ENCODE peak calls at places on chromosome 7, in five cellular contexts. Q, I, T, K and H are unnamed samples.

GRCh38 chr7:12067156-12067831 is 143.8 kb upstream of the TMEM106B start:
- DNase-seq in Q (peak), I (peak), T (peak), K (peak), H (peak)

GRCh38 chr7:92584953-92585352 is 5.2 kb downstream of the FAM133B start:
- DNase-seq in Q (no peak), I (no peak), K (no peak), T (no peak), H (no peak)

GRCh38 chr7:31782411-31782991 is 95.5 kb downstream of the PPP1R17 start:
- DNase-seq in Q (no peak), K (peak), T (peak), I (peak), H (no peak)

GRCh38 chr7:23246540-23246939 is at the start of gene GPNMB:
- DNase-seq in T (no peak), Q (no peak), I (no peak), K (no peak), H (no peak)

GRCh38 chr7:67406941-67407340 is 410.3 kb downstream of the TYW1 start:
- DNase-seq in K (no peak), I (no peak), Q (no peak), T (no peak), H (no peak)

GRCh38 chr7:129514683-129515082 is 12.4 kb downstream of the SMKR1 start:
- DNase-seq in I (no peak), Q (no peak), K (no peak), T (no peak), H (no peak)

GRCh38 chr7:105015631-105015965 is 1.6 kb downstream of the KMT2E start:
- DNase-seq in Q (no peak), I (peak), T (no peak), K (peak), H (no peak)

GRCh38 chr7:44906980-44907379 is 21.6 kb upstream of the PURB start:
- DNase-seq in T (no peak), I (no peak), Q (no peak), K (no peak), H (no peak)

GRCh38 chr7:116177009-116177408 is 33.3 kb upstream of the TES start:
- DNase-seq in I (no peak), K (no peak), Q (no peak), T (no peak), H (no peak)

GRCh38 chr7:94228678-94229077 is 166.0 kb upstream of the COL1A2 start:
- DNase-seq in K (no peak), I (no peak), Q (no peak), T (no peak), H (no peak)

GRCh38 chr7:79979437-79979836 is 155.2 kb upstream of the GNAI1 start:
- DNase-seq in K (no peak), T (no peak), I (no peak), Q (no peak), H (no peak)

GRCh38 chr7:139776486-139777303 is 1.1 kb downstream of the HIPK2 start:
- DNase-seq in K (peak), T (no peak), Q (no peak), I (peak), H (no peak)

GRCh38 chr7:106356-106755 is 86.0 kb upstream of the FAM20C start:
- DNase-seq in K (no peak), Q (no peak), I (no peak), T (no peak), H (no peak)

GRCh38 chr7:31327071-31327470 is 13.5 kb downstream of the NEUROD6 start:
- DNase-seq in I (no peak), K (no peak), Q (no peak), T (no peak), H (no peak)

GRCh38 chr7:21923663-21924062 is 22.0 kb downstream of the CDCA7L start:
- DNase-seq in K (no peak), T (no peak), Q (no peak), I (no peak), H (no peak)

GRCh38 chr7:139777304-139777890 is 401 bp downstream of the HIPK2 start:
- DNase-seq in Q (peak), T (no peak), I (peak), K (peak), H (no peak)

GRCh38 chr7:17015575-17015974 is 133.8 kb upstream of the AGR3 start:
- DNase-seq in Q (no peak), K (no peak), I (no peak), T (no peak), H (no peak)

GRCh38 chr7:24025765-24026164 is 258.2 kb upstream of the NPY start:
- DNase-seq in T (no peak), I (no peak), Q (no peak), K (no peak), H (no peak)

GRCh38 chr7:133984023-133984422 is 143.1 kb upstream of the LRGUK start:
- DNase-seq in T (no peak), Q (no peak), I (no peak), K (no peak), H (no peak)

GRCh38 chr7:3937146-3937545 is 636.1 kb downstream of the SDK1 start:
- DNase-seq in I (no peak), K (no peak), Q (no peak), T (no peak), H (no peak)

GRCh38 chr7:102040569-102040968 is 223.1 kb downstream of the CUX1 start:
- DNase-seq in I (no peak), T (no peak), K (no peak), Q (no peak), H (no peak)

GRCh38 chr7:133139350-133139749 is 57.5 kb upstream of the CHCHD3 start:
- DNase-seq in T (peak), K (no peak), Q (no peak), I (peak), H (no peak)

GRCh38 chr7:77537136-77537594 is at the start of gene PTPN12:
- DNase-seq in K (no peak), T (no peak), Q (no peak), I (no peak), H (no peak)

GRCh38 chr7:100575206-100575631 is 1.5 kb upstream of the SAP25 start:
- DNase-seq in Q (no peak), K (no peak), T (no peak), I (no peak), H (no peak)

GRCh38 chr7:36151921-36152755 is 916 bp upstream of the EEPD1 start:
- DNase-seq in Q (no peak), I (no peak), T (no peak), K (no peak), H (no peak)

GRCh38 chr7:44793919-44794715 is 2.4 kb upstream of the PPIA start:
- DNase-seq in K (no peak), I (no peak), T (no peak), Q (no peak), H (no peak)

GRCh38 chr7:27160546-27161213 is 4.2 kb upstream of the HOXA7 start:
- DNase-seq in K (peak), T (no peak), Q (peak), I (peak), H (peak)

GRCh38 chr7:119935418-119936025 is 337.5 kb upstream of the KCND2 start:
- DNase-seq in Q (no peak), T (peak), I (peak), K (no peak), H (no peak)

GRCh38 chr7:47757946-47758371 is 176.0 kb upstream of the TNS3 start:
- DNase-seq in I (no peak), T (no peak), K (peak), Q (no peak), H (peak)

GRCh38 chr7:116188-116981 is 76.0 kb upstream of the FAM20C start:
- DNase-seq in T (no peak), Q (no peak), I (no peak), K (no peak), H (no peak)

GRCh38 chr7:127769696-127770400 is 117.9 kb downstream of the SND1 start:
- DNase-seq in T (no peak), Q (no peak), K (no peak), I (no peak), H (no peak)

GRCh38 chr7:110531186-110531585 is 559.7 kb upstream of the LRRN3 start:
- DNase-seq in T (no peak), K (no peak), I (no peak), Q (no peak), H (no peak)

GRCh38 chr7:116259821-116260440 is 49.6 kb downstream of the TES start:
- DNase-seq in Q (no peak), I (no peak), T (peak), K (no peak), H (no peak)

GRCh38 chr7:159102681-159103381 is 41.8 kb downstream of the VIPR2 start:
- DNase-seq in I (no peak), K (peak), T (no peak), Q (no peak), H (no peak)

GRCh38 chr7:83936056-83936703 is 258.4 kb downstream of the SEMA3A start:
- DNase-seq in T (peak), I (peak), Q (peak), K (peak), H (peak)

GRCh38 chr7:4029941-4030340 is 652.2 kb upstream of the FOXK1 start:
- DNase-seq in K (no peak), Q (no peak), T (no peak), I (no peak), H (no peak)

GRCh38 chr7:130884437-130885417 is 150.7 kb upstream of the KLF14 start:
- DNase-seq in T (no peak), I (no peak), K (no peak), Q (no peak), H (no peak)

GRCh38 chr7:36129048-36129534 is 24.0 kb upstream of the EEPD1 start:
- DNase-seq in Q (no peak), I (no peak), T (no peak), K (peak), H (no peak)

GRCh38 chr7:75599244-75599771 is 107.2 kb downstream of the SPDYE5 start:
- DNase-seq in K (no peak), Q (no peak), T (no peak), I (no peak), H (no peak)

GRCh38 chr7:138527746-138528223 is 67.7 kb downstream of the TRIM24 start:
- DNase-seq in Q (no peak), K (no peak), T (peak), I (peak), H (no peak)

GRCh38 chr7:41107938-41108448 is 594.9 kb downstream of the INHBA start:
- DNase-seq in K (no peak), Q (no peak), T (no peak), I (no peak), H (no peak)
- H3K27ac ChIP-seq in K (no peak), Q (no peak), T (peak), I (no peak), H (no peak)

GRCh38 chr7:15848362-15848761 is 161.9 kb upstream of the MEOX2 start:
- DNase-seq in I (no peak), Q (no peak), K (no peak), T (no peak), H (no peak)

GRCh38 chr7:15853832-15854470 is 167.5 kb upstream of the MEOX2 start:
- DNase-seq in Q (no peak), T (no peak), I (no peak), K (no peak), H (no peak)

GRCh38 chr7:15855726-15856125 is 169.2 kb upstream of the MEOX2 start:
- DNase-seq in K (no peak), I (no peak), T (no peak), Q (no peak), H (no peak)

GRCh38 chr7:15854841-15855576 is 168.5 kb upstream of the MEOX2 start:
- DNase-seq in Q (no peak), I (no peak), T (no peak), K (no peak), H (no peak)

DNA sequence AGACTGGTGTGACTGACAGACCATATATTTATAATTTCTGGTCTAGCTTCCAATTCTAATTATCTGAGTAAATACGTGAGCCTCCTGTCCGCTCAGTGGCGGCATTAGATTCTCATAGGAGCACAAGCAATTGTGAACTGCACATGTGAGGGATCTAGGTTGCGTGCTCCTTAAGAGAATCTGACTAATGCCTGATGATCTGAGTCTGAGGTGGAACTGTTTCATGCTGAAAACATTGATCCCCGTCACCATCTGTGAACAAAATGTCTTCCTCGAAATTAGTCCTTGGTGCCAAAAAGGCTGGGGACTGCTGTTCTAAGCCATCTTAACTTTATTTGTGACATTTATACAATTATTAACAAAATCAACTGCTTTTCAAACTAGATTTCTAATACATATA is 164.7 kb upstream of the MEOX2 start:
- DNase-seq in T (no peak), I (no peak), Q (no peak), K (no peak), H (no peak)
- H3K27ac ChIP-seq in T (no peak), I (no peak), Q (no peak), K (no peak), H (no peak)

GRCh38 chr7:2258661-2259365 is 16.8 kb downstream of the NUDT1 start:
- DNase-seq in K (peak), T (no peak), I (peak), Q (no peak), H (no peak)
- H3K27ac ChIP-seq in K (peak), T (no peak), I (no peak), Q (no peak), H (no peak)

DNA sequence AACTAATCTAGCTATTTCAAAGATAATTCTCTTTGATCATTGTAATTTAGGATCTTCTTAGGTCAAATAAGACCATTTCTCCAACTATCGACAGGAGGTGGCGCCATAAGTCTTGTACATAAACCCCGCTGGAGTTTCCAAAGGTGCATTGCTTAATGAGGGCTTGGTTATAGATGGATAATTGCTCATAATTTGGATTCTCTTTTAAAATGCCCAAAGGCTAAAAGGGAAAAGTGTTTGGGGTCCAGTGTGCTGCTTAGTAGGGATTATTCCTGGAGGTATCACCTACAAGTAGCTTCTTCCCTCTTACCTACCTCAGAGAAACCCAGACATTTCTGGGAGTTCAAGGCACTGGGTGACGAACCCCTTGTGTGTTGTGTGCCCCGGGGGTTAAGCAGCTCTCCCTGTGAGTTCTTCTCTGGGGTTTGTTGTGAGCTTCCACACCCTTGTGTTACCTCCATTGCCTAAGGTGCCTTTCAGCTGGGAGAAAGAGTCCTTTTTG is 75.2 kb downstream of the PAXIP1 start:
- DNase-seq in K (peak), I (peak), Q (peak), T (peak), H (peak)
- H3K27ac ChIP-seq in K (peak), I (peak), Q (peak), T (no peak), H (peak)

GRCh38 chr7:33805630-33806233 is 99.6 kb upstream of the BMPER start:
- DNase-seq in Q (no peak), T (no peak), I (no peak), K (no peak), H (no peak)

GRCh38 chr7:33807158-33807530 is 98.2 kb upstream of the BMPER start:
- DNase-seq in T (no peak), K (no peak), I (no peak), Q (no peak), H (no peak)

GRCh38 chr7:33809218-33809617 is 96.1 kb upstream of the BMPER start:
- DNase-seq in K (no peak), T (no peak), I (no peak), Q (no peak), H (no peak)

GRCh38 chr7:33806284-33807157 is 98.8 kb upstream of the BMPER start:
- DNase-seq in Q (no peak), T (no peak), K (no peak), I (no peak), H (no peak)

GRCh38 chr7:33807779-33808482 is 97.4 kb upstream of the BMPER start:
- DNase-seq in I (peak), Q (no peak), T (peak), K (no peak), H (no peak)
- H3K27ac ChIP-seq in I (no peak), Q (no peak), T (no peak), K (no peak), H (no peak)

GRCh38 chr7:106869954-106870353 is 4.9 kb downstream of the PIK3CG start:
- DNase-seq in T (no peak), K (no peak), I (peak), Q (no peak), H (no peak)
- H3K27ac ChIP-seq in T (no peak), K (peak), I (peak), Q (no peak), H (no peak)

DNA sequence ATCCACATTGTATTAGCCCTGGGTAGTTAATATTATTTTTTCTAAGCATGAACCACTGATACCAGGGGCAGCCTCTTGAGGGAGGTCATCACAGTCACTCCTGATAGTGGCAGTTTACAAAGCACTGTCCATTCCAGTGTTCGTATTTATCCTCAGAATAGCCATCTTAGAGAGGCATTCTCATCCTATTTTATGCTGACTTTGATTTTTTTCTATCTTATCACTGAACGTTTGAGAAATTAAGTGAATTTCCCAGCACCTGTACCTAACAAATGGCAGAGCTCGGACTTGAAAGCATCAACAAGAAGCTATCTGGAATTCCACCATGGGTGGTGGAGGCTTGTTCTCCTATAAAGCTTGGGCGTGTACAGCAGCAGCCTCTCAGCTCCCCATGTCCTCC is 26.1 kb upstream of the MGAM2 start:
- DNase-seq in I (no peak), Q (no peak), K (no peak), T (no peak), H (no peak)
- H3K27ac ChIP-seq in I (no peak), Q (no peak), K (no peak), T (no peak), H (no peak)

DNA sequence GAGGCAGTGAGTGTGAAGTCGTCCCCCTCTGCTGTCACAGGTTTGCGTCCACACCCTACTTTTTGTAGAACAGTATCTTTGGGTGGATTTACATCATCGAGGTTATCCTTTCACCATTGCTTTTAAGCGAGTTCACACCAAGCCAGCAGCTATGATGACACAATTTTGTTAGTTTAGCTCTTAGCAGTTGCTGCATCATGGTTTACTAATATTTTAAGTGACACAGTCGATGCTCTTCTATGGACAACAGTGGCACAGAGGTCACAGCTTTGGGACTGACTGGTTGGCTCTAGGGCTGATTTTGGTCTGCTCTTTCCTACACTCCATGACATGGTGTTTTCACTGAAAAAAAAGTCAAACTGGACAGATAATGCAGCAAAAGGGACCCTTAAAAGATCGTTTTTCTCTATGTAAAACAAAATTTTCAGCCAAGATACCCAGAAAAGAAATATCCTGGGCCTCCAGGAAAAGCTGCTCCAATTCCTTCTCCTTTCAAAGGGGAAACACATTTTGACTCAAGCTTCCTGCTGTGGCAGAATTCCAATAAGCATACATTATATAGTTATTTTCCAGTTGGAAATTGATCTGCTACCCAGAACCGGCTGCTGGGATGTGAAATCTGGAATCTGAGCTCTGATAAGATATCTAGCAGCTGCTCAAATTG is 114.3 kb downstream of the SMURF1 start:
- DNase-seq in Q (no peak), I (no peak), T (no peak), K (peak), H (no peak)
- H3K27ac ChIP-seq in Q (no peak), I (no peak), T (no peak), K (no peak), H (no peak)